ENCODE peak calls at places on chromosomes 2 and 18, in eight cellular contexts. F, T, Q, E, N, Z, U and G are unnamed samples.
A peak's percentile ranks its signal among the peaks of the same experiment; 100 is the strongest.

GRCh38 chr2:110157153-110157793 is 41.7 kb upstream of the MALL start:
- DNase-seq in F (peak; percentile 65), T (no peak), Q (peak; percentile 32), E (peak; percentile 24), N (peak; percentile 48), Z (peak; percentile 82), U (peak; percentile 52), G (peak; percentile 27)

GRCh38 chr2:99707592-99707991 is 217.8 kb upstream of the REV1 start:
- DNase-seq in F (no peak), T (no peak), Q (no peak), E (no peak), N (no peak), Z (no peak), U (peak; percentile 80), G (no peak)

GRCh38 chr18:59564516-59564915 is 132.7 kb downstream of the CCBE1 start:
- DNase-seq in F (no peak), T (no peak), Q (no peak), E (no peak), N (no peak), Z (no peak), U (no peak), G (no peak)

GRCh38 chr2:96815326-96816126 is 542 bp upstream of the CNNM3 start:
- DNase-seq in F (peak; percentile 39), T (no peak), Q (peak; percentile 46), E (peak; percentile 29), N (no peak), Z (peak; percentile 34), U (peak; percentile 43), G (peak; percentile 26)

GRCh38 chr2:206324869-206325268 is 50.4 kb downstream of the ZDBF2 start:
- DNase-seq in F (no peak), T (no peak), Q (no peak), E (no peak), N (no peak), Z (no peak), U (no peak), G (no peak)

GRCh38 chr2:195498176-195498575 is 158.8 kb upstream of the SLC39A10 start:
- DNase-seq in F (peak; percentile 50), T (no peak), Q (peak; percentile 60), E (no peak), N (peak; percentile 33), Z (peak; percentile 59), U (no peak), G (peak; percentile 57)

GRCh38 chr2:212611026-212611425 is 72.4 kb upstream of the ERBB4 start:
- DNase-seq in F (no peak), T (no peak), Q (no peak), E (no peak), N (no peak), Z (no peak), U (no peak), G (no peak)

GRCh38 chr2:27494944-27495554 is at the start of gene FNDC4:
- DNase-seq in F (no peak), T (no peak), Q (peak; percentile 83), E (no peak), N (peak; percentile 68), Z (peak; percentile 22), U (no peak), G (peak; percentile 15)

GRCh38 chr2:47422560-47422959 is 19.6 kb downstream of the MSH2 start:
- DNase-seq in F (no peak), T (no peak), Q (no peak), E (no peak), N (no peak), Z (peak; percentile 96), U (peak; percentile 56), G (no peak)

GRCh38 chr18:22088029-22088428 is 81.4 kb upstream of the GATA6 start:
- DNase-seq in F (no peak), T (peak; percentile 82), Q (no peak), E (no peak), N (no peak), Z (no peak), U (no peak), G (peak; percentile 80)

DNA sequence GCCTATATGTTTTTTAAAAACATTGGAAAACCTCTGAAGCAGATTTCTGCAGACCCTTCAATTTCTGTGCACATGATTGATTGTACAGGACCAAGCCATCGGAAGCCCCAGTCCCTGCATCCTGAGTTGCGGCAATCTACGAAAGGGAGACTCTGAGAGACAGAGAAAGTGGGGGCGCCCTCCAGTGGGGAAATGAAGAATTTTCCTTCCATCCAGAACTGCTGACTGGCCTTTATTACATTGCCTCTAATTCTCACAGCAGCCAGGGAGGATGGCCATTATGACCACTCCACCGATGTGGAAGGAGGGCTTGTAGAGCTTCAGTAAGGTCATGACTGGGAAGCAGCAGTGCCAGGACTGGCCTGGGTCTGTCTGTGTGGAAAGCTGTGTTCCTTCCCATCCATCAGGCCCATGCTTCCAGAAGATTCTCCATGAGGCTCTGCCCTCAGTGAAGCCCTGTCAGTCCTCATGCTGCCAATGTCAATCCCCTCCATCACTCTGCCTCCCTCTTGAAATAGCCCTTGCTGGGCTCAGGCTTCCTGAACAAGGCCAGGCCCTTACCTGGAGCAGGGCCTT is 20.0 kb upstream of the RESP18 start:
- DNase-seq in F (peak; percentile 55), T (no peak), Q (peak; percentile 81), E (peak; percentile 10), N (peak; percentile 78), Z (peak; percentile 80), U (peak; percentile 11), G (peak; percentile 73)
- TF ChIP-seq CTCF in F (peak; percentile 73), T (peak; percentile 65), Q (peak; percentile 84), E (peak; percentile 46), N (peak; percentile 77), Z (peak; percentile 82), U (peak; percentile 67), G (peak; percentile 58)

DNA sequence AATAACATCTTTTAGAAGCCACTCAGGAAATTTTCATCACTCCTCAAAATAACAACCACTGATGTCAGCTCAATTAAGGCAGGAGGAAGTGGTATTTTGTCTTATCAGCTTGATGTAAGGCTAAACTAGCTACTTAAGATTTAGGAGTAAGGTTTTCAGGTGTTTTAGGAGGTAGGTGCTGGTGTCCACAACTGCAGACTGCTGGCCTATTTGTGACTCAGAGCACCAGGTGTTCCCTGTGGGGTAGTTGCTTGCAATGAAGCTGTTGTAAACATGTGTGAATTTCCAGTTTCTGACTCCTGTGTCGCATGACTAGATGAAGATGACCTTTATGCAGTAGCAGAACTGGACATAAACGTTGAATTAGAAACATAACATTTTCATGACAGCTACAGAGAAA is 164.2 kb downstream of the THSD7B start:
- DNase-seq in F (no peak), T (no peak), Q (no peak), E (no peak), N (no peak), Z (no peak), U (no peak), G (no peak)
- H3K27ac ChIP-seq in F (no peak overlapping the region), T (no peak overlapping the region), Q (no peak overlapping the region), E (no peak overlapping the region), N (no peak overlapping the region), Z (no peak overlapping the region), U (no peak overlapping the region), G (no peak overlapping the region)

DNA sequence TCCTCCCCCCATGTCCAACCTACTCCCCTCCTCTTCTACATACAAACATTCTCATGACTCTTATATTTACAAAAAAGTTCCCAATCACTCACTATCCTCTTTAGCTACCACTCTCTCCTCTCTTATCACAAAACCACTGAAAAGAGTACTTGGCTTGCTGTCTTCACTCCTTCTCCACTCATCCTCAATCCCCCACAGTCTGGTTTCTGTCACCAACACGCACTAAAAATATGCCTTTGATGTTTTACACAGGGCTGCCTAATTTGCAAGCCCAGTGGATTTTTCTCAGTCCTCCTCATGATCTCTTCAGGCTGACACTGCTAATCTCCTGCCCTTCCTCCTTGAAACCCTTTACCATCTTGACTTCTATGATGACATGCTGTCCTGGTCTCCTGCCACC is 159.4 kb downstream of the TNS1 start:
- DNase-seq in F (no peak), T (no peak), Q (no peak), E (no peak), N (peak; percentile 92), Z (no peak), U (no peak), G (no peak)
- H3K36me3 ChIP-seq in F (peaks cover 11% of the 10 kb centered on the region), T (peaks cover 78% of the 10 kb centered on the region), Q (no peaks in the 10 kb centered on the region), E (peaks cover 5% of the 10 kb centered on the region), N (peaks cover 3% of the 10 kb centered on the region), Z (no peaks in the 10 kb centered on the region), U (peaks cover 29% of the 10 kb centered on the region), G (no peaks in the 10 kb centered on the region)

GRCh38 chr2:121101093-121101715 is 183.8 kb downstream of the TFCP2L1 start:
- DNase-seq in F (no peak), T (no peak), Q (no peak), E (no peak), N (no peak), Z (no peak), U (no peak), G (no peak)

GRCh38 chr2:121102949-121103348 is 182.1 kb downstream of the TFCP2L1 start:
- DNase-seq in F (no peak), T (no peak), Q (no peak), E (no peak), N (no peak), Z (no peak), U (no peak), G (no peak)

GRCh38 chr2:121098556-121098955 is 186.4 kb downstream of the TFCP2L1 start:
- DNase-seq in F (no peak), T (no peak), Q (no peak), E (no peak), N (no peak), Z (no peak), U (no peak), G (no peak)

GRCh38 chr2:121096611-121097010 is 188.4 kb downstream of the TFCP2L1 start:
- DNase-seq in F (no peak), T (no peak), Q (no peak), E (no peak), N (no peak), Z (no peak), U (no peak), G (no peak)

DNA sequence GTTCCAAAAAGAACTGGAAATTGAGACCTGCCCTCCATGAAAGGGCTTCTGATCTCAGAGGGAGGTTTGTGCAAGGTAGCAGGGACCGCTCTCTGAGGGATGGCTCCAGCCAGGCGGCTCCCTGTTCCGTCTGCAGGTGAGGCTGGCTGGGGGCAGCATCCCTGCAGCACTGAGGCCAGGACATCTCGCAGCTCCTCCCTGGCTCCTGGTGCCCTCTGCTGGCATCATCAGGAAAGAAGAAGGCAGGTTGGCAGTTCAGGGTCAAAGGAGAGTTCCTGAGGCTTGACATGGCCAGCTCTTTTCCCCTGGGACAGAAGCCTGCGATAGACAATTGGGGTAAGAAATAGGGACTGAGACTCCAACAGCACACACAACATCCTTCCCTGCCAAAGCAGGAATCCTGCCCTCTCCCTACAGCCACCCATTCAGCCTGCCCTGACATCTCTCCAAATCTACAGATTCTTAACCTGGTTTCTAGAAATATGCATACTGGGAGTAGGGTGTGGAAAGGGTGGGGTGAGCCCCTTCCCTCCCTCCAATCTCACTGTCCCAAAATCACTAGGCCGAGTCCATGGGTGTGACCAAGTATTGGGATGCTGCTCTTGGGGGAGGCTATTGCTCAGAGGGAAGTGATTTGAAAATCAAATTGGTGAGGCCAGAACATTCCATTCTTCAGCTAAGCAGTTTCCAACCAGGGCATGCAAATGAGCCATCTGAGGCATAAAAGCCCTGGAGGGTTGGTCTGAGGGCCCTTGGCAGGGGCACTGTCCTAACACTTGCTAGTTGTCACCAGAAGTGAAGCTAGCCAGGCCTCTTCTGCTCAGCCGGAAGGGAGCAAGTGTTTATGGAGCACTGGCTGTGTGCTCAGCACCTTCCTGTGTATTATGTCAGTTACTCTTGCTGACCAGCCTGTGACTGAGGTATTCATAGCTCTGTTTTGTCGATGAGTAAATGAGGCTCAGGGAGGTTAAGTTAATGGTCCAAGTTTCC is 185.4 kb downstream of the TFCP2L1 start:
- DNase-seq in F (no peak), T (peak; percentile 74), Q (peak; percentile 39), E (no peak), N (peak; percentile 83), Z (peak; percentile 59), U (no peak), G (peak; percentile 45)
- TF ChIP-seq CTCF in F (peak; percentile 61), T (peak; percentile 26), Q (peak; percentile 48), E (peak; percentile 26), N (peak; percentile 42), Z (peak; percentile 74), U (peak; percentile 20), G (peak; percentile 36)